ENCODE peak calls at places on chromosome 1, in eight cellular contexts. H is lower lobe of right lung, U is left ventricle myocardium inferior, P is AG04449, T is A549, F is psoas muscle, X is cardiac muscle cell, N is left lung. A is an unnamed sample.

GRCh38 chr1:34946211-34946610 is 16.8 kb upstream of the DLGAP3 start:
- DNase-seq in H (no peak), U (no peak), P (no peak), T (no peak), F (no peak), X (no peak), N (no peak), A (no peak)

GRCh38 chr1:180920702-180921101 is 8.0 kb downstream of the KIAA1614 start:
- DNase-seq in H (no peak), U (no peak), P (no peak), T (peak; percentile 26), F (no peak), X (no peak), N (no peak), A (no peak)

GRCh38 chr1:185686996-185687778 is 47.0 kb upstream of the HMCN1 start:
- DNase-seq in H (no peak), U (no peak), P (no peak), T (no peak), F (no peak), X (no peak), N (no peak), A (no peak)

GRCh38 chr1:115807723-115808122 is 33.2 kb downstream of the NHLH2 start:
- DNase-seq in H (no peak), U (no peak), P (peak; percentile 9), T (peak; percentile 67), F (no peak), X (peak; percentile 87), N (no peak), A (peak; percentile 22)

GRCh38 chr1:14598498-14599172 is at the start of gene KAZN:
- DNase-seq in H (peak; percentile 47), U (peak; percentile 27), P (no peak), T (no peak), F (no peak), X (no peak), N (no peak), A (no peak)

GRCh38 chr1:53581476-53581875 is 122.3 kb downstream of the DMRTB1 start:
- DNase-seq in H (no peak), U (no peak), P (no peak), T (no peak), F (peak; percentile 6), X (no peak), N (no peak), A (no peak)

GRCh38 chr1:117060441-117061317 is 553 bp downstream of the TTF2 start:
- DNase-seq in H (no peak), U (no peak), P (no peak), T (peak; percentile 52), F (no peak), X (peak; percentile 52), N (no peak), A (no peak)

GRCh38 chr1:230992100-230992774 is 13.3 kb downstream of the ARV1 start:
- DNase-seq in H (no peak), U (no peak), P (no peak), T (no peak), F (no peak), X (no peak), N (no peak), A (no peak)

GRCh38 chr1:203288351-203288894 is 16.9 kb upstream of the BTG2 start:
- DNase-seq in H (no peak), U (no peak), P (no peak), T (no peak), F (no peak), X (no peak), N (no peak), A (no peak)

GRCh38 chr1:59043796-59044195 is 253.1 kb upstream of the FGGY start:
- DNase-seq in H (no peak), U (peak; percentile 75), P (peak; percentile 92), T (peak; percentile 60), F (peak; percentile 92), X (peak; percentile 91), N (peak; percentile 42), A (peak; percentile 21)

GRCh38 chr1:63904826-63905225 is 131.0 kb downstream of the ROR1 start:
- DNase-seq in H (no peak), U (no peak), P (no peak), T (no peak), F (no peak), X (no peak), N (no peak), A (no peak)

GRCh38 chr1:225517697-225518096 is 89.9 kb upstream of the LBR start:
- DNase-seq in H (no peak), U (no peak), P (no peak), T (peak; percentile 48), F (no peak), X (no peak), N (no peak), A (no peak)

GRCh38 chr1:159823401-159823800 is 3.3 kb upstream of the SLAMF8 start:
- DNase-seq in H (no peak), U (no peak), P (no peak), T (no peak), F (no peak), X (no peak), N (no peak), A (no peak)

GRCh38 chr1:244163861-244164562 is 112.9 kb downstream of the ZBTB18 start:
- DNase-seq in H (no peak), U (peak; percentile 27), P (peak; percentile 85), T (peak; percentile 90), F (no peak), X (peak; percentile 97), N (no peak), A (peak; percentile 95)

GRCh38 chr1:207085887-207086286 is 2.8 kb upstream of the C4BPB start:
- DNase-seq in H (no peak), U (no peak), P (no peak), T (no peak), F (no peak), X (no peak), N (no peak), A (no peak)

GRCh38 chr1:221987860-221988520 is 246.1 kb upstream of the DUSP10 start:
- DNase-seq in H (no peak), U (no peak), P (peak; percentile 57), T (peak; percentile 33), F (no peak), X (peak; percentile 59), N (no peak), A (peak; percentile 15)

GRCh38 chr1:96538001-96538649 is 183.5 kb upstream of the PTBP2 start:
- DNase-seq in H (no peak), U (no peak), P (peak; percentile 34), T (no peak), F (no peak), X (peak; percentile 92), N (no peak), A (no peak)
- TF ChIP-seq CTCF in H (peak; percentile 28), U (peak; percentile 47), P (no peak), T (no peak), F (no peak), X (peak; percentile 38), N (no peak), A (no peak)

GRCh38 chr1:67394548-67394947 is 35.7 kb downstream of the SERBP1 start:
- DNase-seq in H (no peak), U (no peak), P (no peak), T (no peak), F (no peak), X (no peak), N (no peak), A (no peak)
- H3K4me3 ChIP-seq in H (no peak overlapping the region), U (no peak overlapping the region), P (no peak overlapping the region), T (no peak overlapping the region), F (no peak overlapping the region), X (no peak overlapping the region), N (no peak overlapping the region), A (no peak overlapping the region)

GRCh38 chr1:184380468-184380867 is 6.4 kb upstream of the C1orf21 start:
- DNase-seq in H (no peak), U (no peak), P (no peak), T (no peak), F (no peak), X (no peak), N (no peak), A (no peak)

GRCh38 chr1:184383772-184384323 is 3.0 kb upstream of the C1orf21 start:
- DNase-seq in H (no peak), U (no peak), P (no peak), T (no peak), F (no peak), X (no peak), N (no peak), A (no peak)

GRCh38 chr1:184376359-184376758 is 10.5 kb upstream of the C1orf21 start:
- DNase-seq in H (no peak), U (no peak), P (no peak), T (no peak), F (no peak), X (no peak), N (no peak), A (no peak)

GRCh38 chr1:184379111-184379752 is 7.6 kb upstream of the C1orf21 start:
- DNase-seq in H (no peak), U (no peak), P (no peak), T (peak; percentile 31), F (no peak), X (no peak), N (no peak), A (no peak)
- TF ChIP-seq CTCF in H (no peak), U (peak; percentile 55), P (no peak), T (peak; percentile 21), F (peak; percentile 24), X (peak; percentile 27), N (no peak), A (peak; percentile 22)

GRCh38 chr1:3651011-3651938 is 1.0 kb upstream of the TP73 start:
- DNase-seq in H (no peak), U (no peak), P (no peak), T (peak; percentile 19), F (no peak), X (peak; percentile 7), N (no peak), A (no peak)
- H3K4me3 ChIP-seq in H (peak overlapping the region; percentile 87), U (peak overlapping the region; percentile 94), P (no peak overlapping the region), T (peak overlapping the region; percentile 46), F (peak overlapping the region; percentile 100), X (no peak overlapping the region), N (peak overlapping the region; percentile 99), A (no peak overlapping the region)

GRCh38 chr1:10671090-10671489 is 125.4 kb downstream of the CASZ1 start:
- DNase-seq in H (no peak), U (no peak), P (no peak), T (no peak), F (no peak), X (no peak), N (no peak), A (no peak)
- TF ChIP-seq CTCF in H (no peak), U (no peak), P (no peak), T (no peak), F (no peak), X (no peak), N (no peak), A (no peak)

A was measured in retinal pigment epithelial cell.